ENCODE peak calls at places on chromosomes 4 and X, in four cellular contexts. One of them, this sample, is unnamed.

GRCh38 chrX:37287741-37288424 is 61.3 kb upstream of the PRRG1 start:
- DNase-seq in CD4-positive, alpha-beta T cell: no peak
- DNase-seq in prostate gland: no peak
- DNase-seq in HCT116: no peak
- DNase-seq in this sample: no peak

GRCh38 chr4:66294626-66295025 is 624.3 kb upstream of the EPHA5 start:
- DNase-seq in CD4-positive, alpha-beta T cell: no peak
- DNase-seq in HCT116: no peak
- DNase-seq in prostate gland: no peak
- DNase-seq in this sample: no peak

GRCh38 chr4:68021185-68021584 is 57.9 kb upstream of the TMPRSS11A start:
- DNase-seq in HCT116: peak
- DNase-seq in prostate gland: no peak
- DNase-seq in CD4-positive, alpha-beta T cell: no peak
- DNase-seq in this sample: peak

GRCh38 chr4:8379281-8379680 is 61.2 kb downstream of the ACOX3 start:
- DNase-seq in prostate gland: no peak
- DNase-seq in CD4-positive, alpha-beta T cell: no peak
- DNase-seq in HCT116: no peak
- DNase-seq in this sample: no peak

GRCh38 chr4:123265443-123265842 is 131.2 kb upstream of the SPRY1 start:
- DNase-seq in CD4-positive, alpha-beta T cell: no peak
- DNase-seq in HCT116: no peak
- DNase-seq in prostate gland: peak
- DNase-seq in this sample: no peak

GRCh38 chr4:73445383-73446335 is 9.6 kb downstream of the AFP start:
- DNase-seq in HCT116: no peak
- DNase-seq in CD4-positive, alpha-beta T cell: no peak
- DNase-seq in prostate gland: no peak
- DNase-seq in this sample: no peak

GRCh38 chr4:83083925-83084475 is 30.5 kb downstream of the PLAC8 start:
- DNase-seq in CD4-positive, alpha-beta T cell: peak
- DNase-seq in prostate gland: no peak
- DNase-seq in HCT116: no peak
- DNase-seq in this sample: no peak

GRCh38 chr4:167779280-167779679 is 313.1 kb upstream of the ANXA10 start:
- DNase-seq in prostate gland: no peak
- DNase-seq in HCT116: no peak
- DNase-seq in CD4-positive, alpha-beta T cell: no peak
- DNase-seq in this sample: no peak

GRCh38 chrX:38095971-38096529 is 89.7 kb downstream of the SYTL5 start:
- DNase-seq in prostate gland: no peak
- DNase-seq in HCT116: peak
- DNase-seq in CD4-positive, alpha-beta T cell: no peak
- DNase-seq in this sample: no peak

GRCh38 chrX:64975989-64976672 is at the start of gene ZC4H2:
- DNase-seq in HCT116: peak
- DNase-seq in CD4-positive, alpha-beta T cell: peak
- DNase-seq in prostate gland: peak
- DNase-seq in this sample: peak

GRCh38 chr4:8282742-8283141 is 13.2 kb downstream of the HTRA3 start:
- DNase-seq in CD4-positive, alpha-beta T cell: no peak
- DNase-seq in prostate gland: no peak
- DNase-seq in HCT116: no peak
- DNase-seq in this sample: no peak

GRCh38 chr4:161573836-161574235 is 590.0 kb downstream of the FSTL5 start:
- DNase-seq in CD4-positive, alpha-beta T cell: no peak
- DNase-seq in HCT116: no peak
- DNase-seq in prostate gland: no peak
- DNase-seq in this sample: no peak

GRCh38 chr4:151432654-151433053 is 23.7 kb downstream of the FHIP1A start:
- DNase-seq in CD4-positive, alpha-beta T cell: no peak
- DNase-seq in prostate gland: no peak
- DNase-seq in HCT116: no peak
- DNase-seq in this sample: no peak

GRCh38 chrX:118049713-118050112 is 66.9 kb downstream of the KLHL13 start:
- DNase-seq in prostate gland: no peak
- DNase-seq in HCT116: no peak
- DNase-seq in CD4-positive, alpha-beta T cell: no peak
- DNase-seq in this sample: no peak

GRCh38 chrX:71618303-71618721 is at the start of gene CXCR3:
- DNase-seq in CD4-positive, alpha-beta T cell: peak
- DNase-seq in HCT116: no peak
- DNase-seq in prostate gland: no peak
- DNase-seq in this sample: no peak

GRCh38 chr4:61275214-61275613 is 75.1 kb downstream of the ADGRL3 start:
- DNase-seq in HCT116: no peak
- DNase-seq in CD4-positive, alpha-beta T cell: no peak
- DNase-seq in prostate gland: no peak
- DNase-seq in this sample: no peak

GRCh38 chrX:108173874-108174273 is 82.3 kb downstream of the ATG4A start:
- DNase-seq in HCT116: no peak
- DNase-seq in prostate gland: no peak
- DNase-seq in CD4-positive, alpha-beta T cell: no peak
- DNase-seq in this sample: no peak

GRCh38 chr4:153725070-153725810 is 34.6 kb downstream of the RNF175 start:
- DNase-seq in prostate gland: no peak
- DNase-seq in HCT116: no peak
- DNase-seq in CD4-positive, alpha-beta T cell: no peak
- DNase-seq in this sample: no peak

GRCh38 chr4:95255396-95256107 is 293.2 kb downstream of the UNC5C start:
- DNase-seq in prostate gland: no peak
- DNase-seq in CD4-positive, alpha-beta T cell: no peak
- DNase-seq in HCT116: no peak
- DNase-seq in this sample: no peak

GRCh38 chrX:18654873-18655836 is 16.8 kb downstream of the RS1 start:
- DNase-seq in HCT116: no peak
- DNase-seq in CD4-positive, alpha-beta T cell: no peak
- DNase-seq in prostate gland: peak
- DNase-seq in this sample: no peak

GRCh38 chrX:18649498-18649951 is 22.4 kb downstream of the RS1 start:
- DNase-seq in prostate gland: no peak
- DNase-seq in CD4-positive, alpha-beta T cell: no peak
- DNase-seq in HCT116: no peak
- DNase-seq in this sample: no peak

GRCh38 chrX:18650662-18651061 is 21.2 kb downstream of the RS1 start:
- DNase-seq in CD4-positive, alpha-beta T cell: no peak
- DNase-seq in HCT116: no peak
- DNase-seq in prostate gland: no peak
- DNase-seq in this sample: no peak

DNA sequence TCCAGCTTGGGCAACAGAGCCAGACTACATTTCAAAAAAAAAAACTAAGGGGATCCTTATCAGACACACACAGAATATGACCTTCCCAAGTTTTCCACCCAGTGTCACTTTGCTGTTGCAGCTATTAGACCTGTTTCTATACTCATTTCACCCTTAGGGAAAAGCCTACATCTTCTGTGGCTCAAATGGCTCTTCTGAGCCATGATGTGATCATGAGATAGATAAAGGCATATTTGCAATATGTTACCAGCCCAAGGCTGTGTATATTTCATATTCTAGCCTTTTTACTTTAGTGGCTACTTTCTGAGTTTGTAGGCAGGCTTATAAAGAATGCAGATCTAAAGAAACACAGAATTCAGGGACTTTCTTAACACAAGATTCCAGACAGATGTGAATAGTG is 19.3 kb downstream of the RS1 start:
- DNase-seq in HCT116: no peak
- DNase-seq in CD4-positive, alpha-beta T cell: no peak
- DNase-seq in prostate gland: no peak
- DNase-seq in this sample: no peak
- TF ChIP-seq CTCF in HCT116: no peak
- TF ChIP-seq CTCF in CD4-positive, alpha-beta T cell: no peak
- TF ChIP-seq CTCF in prostate gland: no peak
- TF ChIP-seq CTCF in this sample: no peak

GRCh38 chr4:118014831-118015230 is 19.5 kb upstream of the NDST3 start:
- DNase-seq in CD4-positive, alpha-beta T cell: no peak
- DNase-seq in HCT116: no peak
- DNase-seq in prostate gland: no peak
- DNase-seq in this sample: no peak
- TF ChIP-seq CTCF in CD4-positive, alpha-beta T cell: no peak
- TF ChIP-seq CTCF in HCT116: no peak
- TF ChIP-seq CTCF in prostate gland: no peak
- TF ChIP-seq CTCF in this sample: no peak

GRCh38 chr4:170591076-170591475 is 501.3 kb upstream of the AADAT start:
- DNase-seq in HCT116: no peak
- DNase-seq in CD4-positive, alpha-beta T cell: no peak
- DNase-seq in prostate gland: no peak
- DNase-seq in this sample: no peak

GRCh38 chr4:170589597-170590191 is 499.9 kb upstream of the AADAT start:
- DNase-seq in HCT116: peak
- DNase-seq in prostate gland: no peak
- DNase-seq in CD4-positive, alpha-beta T cell: no peak
- DNase-seq in this sample: peak
- TF ChIP-seq CTCF in HCT116: peak
- TF ChIP-seq CTCF in prostate gland: no peak
- TF ChIP-seq CTCF in CD4-positive, alpha-beta T cell: no peak
- TF ChIP-seq CTCF in this sample: peak

DNA sequence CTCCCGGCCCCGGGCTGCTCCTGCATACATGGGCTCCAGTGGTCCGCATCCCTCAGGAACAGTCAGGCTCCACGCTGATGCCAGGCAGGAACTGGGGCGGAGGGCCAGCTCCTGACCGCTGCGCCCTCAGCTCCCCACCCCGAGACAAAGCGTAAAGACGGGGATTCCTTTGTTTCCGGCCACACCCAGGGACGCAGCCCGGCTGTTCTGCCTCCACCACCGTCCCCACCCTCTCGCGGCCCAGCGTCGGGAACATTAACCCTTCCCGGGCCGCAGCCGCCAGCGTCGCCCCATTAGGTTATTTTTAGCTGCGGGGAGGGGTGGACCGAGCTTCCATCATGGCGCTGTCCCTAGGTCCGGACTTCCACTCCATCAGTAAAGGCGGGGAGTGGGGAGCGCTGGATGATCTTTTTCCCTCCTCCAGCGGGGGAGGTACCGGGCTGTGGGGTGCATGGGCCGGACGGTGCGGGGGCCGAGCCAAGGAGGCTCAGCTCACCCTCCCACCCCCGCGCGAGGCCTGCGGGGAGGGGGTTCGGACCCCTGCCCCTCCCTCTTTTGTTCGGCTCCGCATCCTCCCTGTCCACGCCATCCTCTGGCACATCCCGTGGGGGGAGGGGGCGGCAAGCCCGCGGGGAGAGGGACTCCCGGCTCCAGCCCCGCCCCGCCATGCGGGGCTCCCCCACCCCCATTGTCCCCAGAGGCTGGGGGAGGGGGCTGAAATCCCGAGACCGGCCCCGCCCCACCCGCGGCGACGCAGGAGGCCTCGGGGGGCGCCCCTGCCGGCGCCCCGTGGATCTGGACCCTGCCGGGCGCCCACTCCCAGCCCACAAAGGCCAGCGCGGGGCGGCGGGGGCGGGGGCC is 5.3 kb downstream of the CRMP1 start:
- DNase-seq in CD4-positive, alpha-beta T cell: no peak
- DNase-seq in HCT116: no peak
- DNase-seq in prostate gland: no peak
- DNase-seq in this sample: no peak
- TF ChIP-seq CTCF in CD4-positive, alpha-beta T cell: no peak
- TF ChIP-seq CTCF in HCT116: no peak
- TF ChIP-seq CTCF in prostate gland: no peak
- TF ChIP-seq CTCF in this sample: no peak

GRCh38 chr4:86117781-86118302 is 242.0 kb downstream of the MAPK10 start:
- DNase-seq in CD4-positive, alpha-beta T cell: no peak
- DNase-seq in HCT116: no peak
- DNase-seq in prostate gland: no peak
- DNase-seq in this sample: no peak

GRCh38 chr4:86114563-86114962 is 245.3 kb downstream of the MAPK10 start:
- DNase-seq in HCT116: no peak
- DNase-seq in CD4-positive, alpha-beta T cell: no peak
- DNase-seq in prostate gland: no peak
- DNase-seq in this sample: no peak

GRCh38 chr4:86118696-86119095 is 241.2 kb downstream of the MAPK10 start:
- DNase-seq in CD4-positive, alpha-beta T cell: no peak
- DNase-seq in prostate gland: no peak
- DNase-seq in HCT116: no peak
- DNase-seq in this sample: no peak
- TF ChIP-seq CTCF in CD4-positive, alpha-beta T cell: no peak
- TF ChIP-seq CTCF in prostate gland: no peak
- TF ChIP-seq CTCF in HCT116: no peak
- TF ChIP-seq CTCF in this sample: no peak

This sample was measured in Calu3.